ENCODE peak calls at places on chromosomes 12 and 14, in seven cellular contexts. I is effector memory CD4-positive, alpha-beta T cell; A is breast epithelium; B is iPS DF 6.9; H is skeletal muscle cell; F is esophagus squamous epithelium; J is fibroblast of pulmonary artery. K is an unnamed sample.

GRCh38 chr12:113960030-113960429 is 6.1 kb downstream of the RBM19 start:
- DNase-seq in F (no peak), B (no peak), H (no peak), A (no peak), J (no peak), I (no peak), K (no peak)

GRCh38 chr14:38254565-38255407 is 1.1 kb downstream of the CLEC14A start:
- DNase-seq in J (peak; percentile 34), H (no peak), F (no peak), B (no peak), A (no peak), I (no peak), K (peak; percentile 17)

GRCh38 chr12:48032597-48032996 is 28.3 kb upstream of the COL2A1 start:
- DNase-seq in J (no peak), I (no peak), F (no peak), A (no peak), B (no peak), H (no peak), K (no peak)

GRCh38 chr14:43356984-43357545 is 1150.0 kb downstream of the FSCB start:
- DNase-seq in H (no peak), I (no peak), J (peak; percentile 3), A (no peak), B (no peak), F (no peak), K (no peak)

GRCh38 chr12:132079190-132079589 is 64.9 kb downstream of the DDX51 start:
- DNase-seq in I (no peak), A (no peak), F (no peak), J (no peak), B (no peak), H (no peak), K (no peak)

GRCh38 chr14:67571991-67572323 is 28.1 kb downstream of the PIGH start:
- DNase-seq in I (no peak), H (no peak), F (no peak), A (no peak), B (no peak), J (no peak), K (no peak)

GRCh38 chr12:101051151-101051550 is 158.9 kb downstream of the SLC5A8 start:
- DNase-seq in F (no peak), H (no peak), I (no peak), J (peak; percentile 31), A (no peak), B (no peak), K (peak; percentile 20)

GRCh38 chr12:124004233-124004875 is 31.3 kb downstream of the ZNF664 start:
- DNase-seq in J (no peak), B (no peak), F (no peak), H (no peak), I (no peak), A (no peak), K (no peak)

GRCh38 chr12:7176595-7176994 is 12.9 kb upstream of the PEX5 start:
- DNase-seq in B (no peak), H (no peak), I (no peak), A (no peak), J (no peak), F (no peak), K (no peak)

GRCh38 chr12:124655317-124656213 is 88.2 kb upstream of the NCOR2 start:
- DNase-seq in A (no peak), J (peak; percentile 99), F (no peak), H (peak; percentile 98), B (peak; percentile 66), I (no peak), K (peak; percentile 100)

DNA sequence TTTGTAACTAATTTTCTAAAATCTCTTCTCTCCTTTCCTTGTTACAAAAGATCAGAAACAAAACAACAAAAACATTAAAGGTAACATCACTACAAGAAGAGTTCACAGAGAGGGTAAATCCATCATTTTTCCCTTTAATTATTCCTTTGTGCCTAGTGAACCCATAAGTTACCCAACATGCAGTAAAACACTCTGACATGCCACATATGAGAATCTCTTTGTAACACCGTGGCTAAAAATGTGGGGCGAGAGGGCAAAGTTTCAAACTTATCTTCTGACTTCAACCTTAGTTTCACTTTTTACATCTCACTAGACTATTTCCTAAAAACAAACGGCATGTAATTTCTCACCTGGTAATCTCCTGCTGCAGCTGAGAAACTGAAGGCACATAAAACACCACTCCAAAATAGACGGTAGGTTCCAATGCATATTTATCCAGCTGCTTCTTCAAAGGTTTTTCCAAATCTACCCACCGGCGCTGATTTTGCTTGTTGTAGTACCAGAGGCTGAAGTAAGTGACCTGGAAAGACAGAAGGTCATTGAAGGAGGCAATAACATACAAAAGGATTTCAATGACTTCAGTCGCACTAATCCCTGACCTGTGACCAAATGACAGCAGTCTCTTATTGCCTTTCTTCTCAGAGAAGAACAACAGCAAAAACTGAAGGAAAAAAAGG is 37.9 kb downstream of the PTPN21 start:
- DNase-seq in H (no peak), J (no peak), A (no peak), I (no peak), B (no peak), F (no peak), K (no peak)
- H3K4me3 ChIP-seq in H (no peak overlapping the region), J (no peak overlapping the region), A (no peak overlapping the region), I (no peak overlapping the region), B (no peak overlapping the region), F (no peak overlapping the region), K (no peak overlapping the region)

GRCh38 chr12:112837629-112838191 is 46.2 kb downstream of the RPH3A start:
- DNase-seq in A (no peak), J (peak; percentile 53), F (no peak), I (no peak), B (no peak), H (no peak), K (peak; percentile 48)
- H3K4me3 ChIP-seq in A (no peak overlapping the region), J (no peak overlapping the region), F (no peak overlapping the region), I (no peak overlapping the region), B (no peak overlapping the region), H (no peak overlapping the region), K (no peak overlapping the region)

DNA sequence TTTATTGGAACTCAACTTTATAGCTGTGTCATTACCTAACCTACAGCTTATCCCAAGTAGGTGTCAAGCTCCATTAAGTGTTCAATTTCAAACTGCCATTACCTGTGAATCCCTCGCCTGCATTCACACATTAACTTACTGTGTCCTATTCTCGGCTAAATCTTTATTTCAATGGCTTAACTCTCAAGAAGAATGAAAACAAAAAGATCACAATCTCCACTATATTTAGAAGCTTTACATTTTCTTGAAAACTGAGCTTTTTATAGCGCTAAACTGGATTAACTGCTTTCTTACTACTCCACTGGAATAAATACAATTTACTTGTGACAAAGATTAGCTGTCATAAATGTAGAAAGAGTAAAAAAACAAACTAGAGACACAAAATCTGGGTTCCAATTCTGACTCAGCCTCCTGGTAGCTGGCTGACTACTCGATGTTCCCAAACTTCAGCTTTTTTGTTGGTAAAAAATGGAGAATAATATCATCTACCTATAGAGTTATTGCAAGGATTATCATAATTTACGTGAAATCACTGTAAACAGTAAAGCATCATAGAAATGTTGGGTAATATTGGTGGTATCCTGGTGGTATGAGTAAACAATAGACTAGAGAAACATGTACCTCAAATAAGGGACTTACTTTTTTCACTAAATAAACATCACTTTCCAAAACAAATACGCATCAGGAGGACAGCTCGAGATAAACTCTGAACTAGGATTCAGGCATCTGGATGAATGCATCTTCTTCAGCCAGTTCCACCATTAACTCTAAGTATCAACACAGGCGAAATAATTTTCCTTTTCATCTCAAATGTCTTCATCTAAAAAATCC is 1.7 kb downstream of the RALGAPA1 start:
- DNase-seq in H (no peak), B (no peak), J (no peak), F (no peak), A (no peak), I (no peak), K (no peak)
- H3K4me3 ChIP-seq in H (peak overlapping the region; percentile 81), B (no peak overlapping the region), J (peak overlapping the region; percentile 85), F (peak overlapping the region; percentile 80), A (peak overlapping the region; percentile 68), I (no peak overlapping the region), K (peak overlapping the region; percentile 83)

GRCh38 chr14:103910262-103910935 is 17.9 kb upstream of the TDRD9 start:
- DNase-seq in A (peak; percentile 92), I (peak; percentile 57), H (peak; percentile 41), B (peak; percentile 82), F (no peak), J (peak; percentile 83), K (peak; percentile 74)
- H3K4me3 ChIP-seq in A (peak overlapping the region; percentile 48), I (peak overlapping the region; percentile 17), H (no peak overlapping the region), B (no peak overlapping the region), F (peak overlapping the region; percentile 46), J (no peak overlapping the region), K (no peak overlapping the region)

GRCh38 chr14:72614365-72614764 is 279.5 kb downstream of the DPF3 start:
- DNase-seq in B (no peak), F (no peak), H (no peak), I (no peak), J (no peak), A (no peak), K (no peak)

GRCh38 chr14:72615511-72616121 is 278.3 kb downstream of the DPF3 start:
- DNase-seq in I (no peak), J (peak; percentile 65), F (no peak), A (no peak), B (no peak), H (peak; percentile 41), K (no peak)

GRCh38 chr14:72613975-72614319 is 280.0 kb downstream of the DPF3 start:
- DNase-seq in I (no peak), A (no peak), B (no peak), F (no peak), J (no peak), H (no peak), K (no peak)

GRCh38 chr14:72616294-72616693 is 277.6 kb downstream of the DPF3 start:
- DNase-seq in B (no peak), F (no peak), H (peak; percentile 56), A (no peak), I (no peak), J (peak; percentile 69), K (peak; percentile 58)

DNA sequence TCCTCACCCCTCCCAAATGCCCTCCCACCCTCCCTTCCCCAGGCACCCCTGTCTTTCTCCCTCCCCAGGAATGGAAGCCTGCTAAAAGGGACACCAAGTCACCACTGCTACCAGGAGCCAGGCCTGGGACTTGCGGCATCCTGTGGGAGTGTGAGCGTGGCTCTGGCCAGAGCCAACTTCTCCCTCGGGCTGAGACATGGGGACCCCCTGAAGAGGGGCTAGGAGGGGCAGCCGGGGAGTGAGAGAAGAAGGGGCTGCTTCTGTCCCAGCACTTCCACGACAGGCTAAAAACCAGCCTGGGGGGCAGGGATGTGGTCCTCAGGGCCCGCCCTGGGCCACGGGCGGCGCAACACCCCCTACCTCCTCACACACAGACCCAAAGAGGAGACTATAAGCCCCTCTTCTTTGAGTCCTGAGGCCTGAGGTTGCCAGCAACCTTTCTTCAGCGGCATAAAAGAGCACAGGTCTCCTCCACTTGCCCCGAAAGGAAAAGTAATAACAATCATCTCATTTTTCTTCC is 278.9 kb downstream of the DPF3 start:
- DNase-seq in B (no peak), J (no peak), I (no peak), A (no peak), F (no peak), H (no peak), K (no peak)
- H3K4me3 ChIP-seq in B (no peak overlapping the region), J (no peak overlapping the region), I (no peak overlapping the region), A (no peak overlapping the region), F (no peak overlapping the region), H (no peak overlapping the region), K (no peak overlapping the region)

K was measured in astrocyte of the spinal cord.